ENCODE peak calls at places on chromosomes 1 and 21, in nine cellular contexts. V is hippocampal formation; G is Calu3; B is stimulated activated CD4-positive, alpha-beta T cell treated with anti-CD3 and anti-CD28 coated beads, Interleukin-2, amount 100 ng/mL, for 24 hours; P is EL; D is fibroblast of pulmonary artery; R is neuronal stem cell; C is activated CD4-positive, CD25-positive, alpha-beta regulatory T cell; S is GM03348. L is an unnamed sample.

GRCh38 chr1:84611796-84612195 is 37.6 kb upstream of the CTBS start:
- DNase-seq in S (no peak), D (peak; percentile 64), C (no peak), V (no peak), B (no peak), P (peak; percentile 53), G (no peak), R (peak; percentile 17), L (no peak)

GRCh38 chr1:233615571-233615970 is 1.7 kb downstream of the KCNK1 start:
- DNase-seq in S (no peak), P (no peak), R (no peak), B (no peak), D (no peak), V (no peak), G (no peak), C (no peak), L (no peak)

GRCh38 chr1:99621340-99621901 is 24.5 kb upstream of the PALMD start:
- DNase-seq in S (no peak), R (no peak), P (no peak), B (no peak), V (no peak), G (no peak), C (no peak), D (no peak), L (no peak)

GRCh38 chr1:234893725-234894630 is 234.7 kb downstream of the TOMM20 start:
- DNase-seq in S (peak; percentile 79), G (no peak), C (no peak), R (no peak), B (peak; percentile 55), P (peak; percentile 76), D (peak; percentile 58), V (no peak), L (no peak)

GRCh38 chr1:63134501-63135173 is 187.7 kb upstream of the FOXD3 start:
- DNase-seq in P (no peak), C (no peak), G (no peak), B (no peak), S (no peak), D (no peak), V (no peak), R (no peak), L (no peak)

GRCh38 chr1:167633258-167633944 is 3.4 kb downstream of the RCSD1 start:
- DNase-seq in D (no peak), P (no peak), S (no peak), C (no peak), B (peak; percentile 14), V (no peak), G (no peak), R (no peak), L (no peak)

GRCh38 chr1:196678510-196678884 is 26.7 kb downstream of the CFH start:
- DNase-seq in S (peak; percentile 27), B (no peak), V (no peak), G (peak; percentile 6), P (peak; percentile 80), D (peak; percentile 79), C (no peak), R (no peak), L (no peak)

GRCh38 chr1:230074762-230075161 is 7.7 kb downstream of the GALNT2 start:
- DNase-seq in C (no peak), R (no peak), G (no peak), P (no peak), D (no peak), V (no peak), B (no peak), S (no peak), L (no peak)

GRCh38 chr1:8097077-8097799 is 71.1 kb upstream of the ERRFI1 start:
- DNase-seq in R (no peak), V (no peak), G (peak; percentile 50), B (no peak), S (peak; percentile 62), D (peak; percentile 86), P (peak; percentile 96), C (no peak), L (peak; percentile 12)

GRCh38 chr1:185480545-185480944 is 163.5 kb upstream of the IVNS1ABP start:
- DNase-seq in V (no peak), G (no peak), C (no peak), R (no peak), D (peak; percentile 11), S (no peak), P (no peak), B (no peak), L (no peak)

GRCh38 chr1:184480711-184481110 is 93.9 kb downstream of the C1orf21 start:
- DNase-seq in G (no peak), B (no peak), V (no peak), P (no peak), C (no peak), S (no peak), R (no peak), D (no peak), L (no peak)

GRCh38 chr1:61636392-61636791 is 88.5 kb downstream of the TM2D1 start:
- DNase-seq in P (no peak), V (no peak), G (no peak), R (no peak), B (no peak), S (no peak), D (no peak), C (no peak), L (no peak)

GRCh38 chr1:3053366-3053980 is 15.5 kb upstream of the PRDM16 start:
- DNase-seq in S (no peak), D (no peak), G (no peak), P (no peak), V (no peak), B (no peak), C (no peak), R (no peak), L (no peak)

GRCh38 chr21:27291006-27291405 is 324.1 kb upstream of the ADAMTS5 start:
- DNase-seq in R (no peak), D (no peak), B (no peak), G (no peak), S (no peak), P (peak; percentile 42), V (no peak), C (no peak), L (no peak)

GRCh38 chr1:33578557-33579448 is 106.4 kb downstream of the ZSCAN20 start:
- DNase-seq in R (no peak), C (no peak), G (no peak), V (no peak), S (no peak), P (no peak), D (no peak), B (no peak), L (no peak)

GRCh38 chr1:167454929-167455785 is 63.2 kb downstream of the CD247 start:
- DNase-seq in B (peak; percentile 79), G (peak; percentile 66), R (peak; percentile 44), D (peak; percentile 13), P (peak; percentile 52), C (peak; percentile 71), V (peak; percentile 55), S (peak; percentile 84), L (peak; percentile 91)

GRCh38 chr1:108639899-108640560 is 20.9 kb downstream of the HENMT1 start:
- DNase-seq in P (no peak), S (no peak), V (no peak), B (no peak), R (no peak), C (no peak), G (no peak), D (no peak), L (peak; percentile 58)

GRCh38 chr21:17769049-17769845 is 49.9 kb downstream of the C21orf91 start:
- DNase-seq in G (no peak), V (no peak), R (no peak), S (no peak), D (no peak), C (no peak), P (no peak), B (no peak), L (no peak)

GRCh38 chr1:42950146-42950480 is 8.6 kb downstream of the SLC2A1 start:
- DNase-seq in V (no peak), D (peak; percentile 35), C (no peak), R (no peak), P (peak; percentile 87), S (peak; percentile 62), B (no peak), G (no peak), L (no peak)

GRCh38 chr1:6185635-6186382 is 5.7 kb upstream of the CHD5 start:
- DNase-seq in G (no peak), P (peak; percentile 43), B (peak; percentile 39), S (no peak), D (peak; percentile 55), C (no peak), V (no peak), R (no peak), L (no peak)

GRCh38 chr1:208500379-208500778 is 256.2 kb upstream of the PLXNA2 start:
- DNase-seq in G (no peak), R (no peak), S (no peak), D (no peak), B (no peak), V (no peak), P (no peak), C (no peak), L (no peak)

GRCh38 chr1:38332649-38333310 is 286.2 kb upstream of the POU3F1 start:
- DNase-seq in B (no peak), V (no peak), C (no peak), D (no peak), S (no peak), P (no peak), R (no peak), G (no peak), L (no peak)

GRCh38 chr1:218266356-218266755 is 18.7 kb upstream of the RRP15 start:
- DNase-seq in P (peak; percentile 40), B (no peak), D (peak; percentile 20), S (no peak), V (no peak), G (no peak), R (no peak), C (no peak), L (no peak)

GRCh38 chr1:212315907-212316306 is 30.7 kb downstream of the PPP2R5A start:
- DNase-seq in G (peak; percentile 41), C (no peak), V (peak; percentile 1), P (peak; percentile 19), D (peak; percentile 46), S (no peak), R (peak; percentile 6), B (no peak), L (peak; percentile 15)

GRCh38 chr1:91161166-91161565 is 139.3 kb upstream of the ZNF644 start:
- DNase-seq in D (no peak), P (no peak), B (no peak), S (no peak), R (no peak), C (no peak), V (no peak), G (no peak), L (no peak)

GRCh38 chr1:236978740-236979139 is 25.5 kb downstream of the MT1HL1 start:
- DNase-seq in G (no peak), P (no peak), D (no peak), S (no peak), B (no peak), C (no peak), V (no peak), R (no peak), L (no peak)

GRCh38 chr21:36120304-36120902 is 14.5 kb upstream of the CBR3 start:
- DNase-seq in D (no peak), G (no peak), B (no peak), S (peak; percentile 18), P (no peak), R (no peak), C (no peak), V (no peak), L (no peak)

L was measured in immature natural killer cell.